ENCODE peak calls at places on chromosomes 1 and 21, in six cellular contexts. One of them, this sample, is unnamed.

GRCh38 chr1:180184041-180184440 is 29.4 kb downstream of the QSOX1 start:
- DNase-seq in tibial artery: no peak
- DNase-seq in CD8-positive, alpha-beta memory T cell: no peak
- DNase-seq in bronchial epithelial cell: no peak
- DNase-seq in psoas muscle: no peak
- DNase-seq in prostate gland: no peak
- DNase-seq in this sample: no peak

GRCh38 chr1:12157366-12158231 is 9.2 kb upstream of the TNFRSF1B start:
- DNase-seq in tibial artery: no peak
- DNase-seq in prostate gland: no peak
- DNase-seq in CD8-positive, alpha-beta memory T cell: peak; percentile 27
- DNase-seq in bronchial epithelial cell: peak; percentile 28
- DNase-seq in psoas muscle: no peak
- DNase-seq in this sample: no peak

GRCh38 chr1:30427545-30427944 is 295.8 kb downstream of the MATN1 start:
- DNase-seq in CD8-positive, alpha-beta memory T cell: no peak
- DNase-seq in tibial artery: no peak
- DNase-seq in bronchial epithelial cell: no peak
- DNase-seq in prostate gland: peak; percentile 0
- DNase-seq in psoas muscle: no peak
- DNase-seq in this sample: no peak

GRCh38 chr1:209160230-209160629 is 423.3 kb upstream of the CAMK1G start:
- DNase-seq in psoas muscle: no peak
- DNase-seq in prostate gland: no peak
- DNase-seq in bronchial epithelial cell: no peak
- DNase-seq in tibial artery: no peak
- DNase-seq in CD8-positive, alpha-beta memory T cell: no peak
- DNase-seq in this sample: no peak

GRCh38 chr1:32331549-32331948 is 4.5 kb downstream of the MARCKSL1 start:
- DNase-seq in tibial artery: no peak
- DNase-seq in prostate gland: no peak
- DNase-seq in bronchial epithelial cell: no peak
- DNase-seq in psoas muscle: no peak
- DNase-seq in CD8-positive, alpha-beta memory T cell: no peak
- DNase-seq in this sample: no peak

GRCh38 chr1:7868085-7868780 is 15.4 kb upstream of the UTS2 start:
- DNase-seq in CD8-positive, alpha-beta memory T cell: no peak
- DNase-seq in prostate gland: no peak
- DNase-seq in tibial artery: no peak
- DNase-seq in psoas muscle: no peak
- DNase-seq in bronchial epithelial cell: no peak
- DNase-seq in this sample: no peak

GRCh38 chr1:39676951-39677350 is 5.0 kb upstream of the NT5C1A start:
- DNase-seq in prostate gland: no peak
- DNase-seq in bronchial epithelial cell: no peak
- DNase-seq in psoas muscle: no peak
- DNase-seq in CD8-positive, alpha-beta memory T cell: no peak
- DNase-seq in tibial artery: no peak
- DNase-seq in this sample: no peak

GRCh38 chr1:4825841-4826450 is 171.5 kb downstream of the AJAP1 start:
- DNase-seq in tibial artery: no peak
- DNase-seq in prostate gland: no peak
- DNase-seq in psoas muscle: no peak
- DNase-seq in CD8-positive, alpha-beta memory T cell: no peak
- DNase-seq in bronchial epithelial cell: peak; percentile 22
- DNase-seq in this sample: no peak

GRCh38 chr1:169126335-169126734 is 19.8 kb downstream of the ATP1B1 start:
- DNase-seq in tibial artery: no peak
- DNase-seq in CD8-positive, alpha-beta memory T cell: no peak
- DNase-seq in bronchial epithelial cell: no peak
- DNase-seq in psoas muscle: no peak
- DNase-seq in prostate gland: no peak
- DNase-seq in this sample: no peak

GRCh38 chr1:169127305-169127704 is 20.8 kb downstream of the ATP1B1 start:
- DNase-seq in tibial artery: no peak
- DNase-seq in prostate gland: no peak
- DNase-seq in psoas muscle: no peak
- DNase-seq in CD8-positive, alpha-beta memory T cell: no peak
- DNase-seq in bronchial epithelial cell: no peak
- DNase-seq in this sample: no peak

GRCh38 chr1:169128565-169128964 is 22.1 kb downstream of the ATP1B1 start:
- DNase-seq in bronchial epithelial cell: no peak
- DNase-seq in psoas muscle: no peak
- DNase-seq in prostate gland: no peak
- DNase-seq in CD8-positive, alpha-beta memory T cell: no peak
- DNase-seq in tibial artery: no peak
- DNase-seq in this sample: no peak

GRCh38 chr1:169130683-169131082 is 24.2 kb downstream of the ATP1B1 start:
- DNase-seq in psoas muscle: no peak
- DNase-seq in CD8-positive, alpha-beta memory T cell: no peak
- DNase-seq in tibial artery: no peak
- DNase-seq in bronchial epithelial cell: no peak
- DNase-seq in prostate gland: no peak
- DNase-seq in this sample: no peak

DNA sequence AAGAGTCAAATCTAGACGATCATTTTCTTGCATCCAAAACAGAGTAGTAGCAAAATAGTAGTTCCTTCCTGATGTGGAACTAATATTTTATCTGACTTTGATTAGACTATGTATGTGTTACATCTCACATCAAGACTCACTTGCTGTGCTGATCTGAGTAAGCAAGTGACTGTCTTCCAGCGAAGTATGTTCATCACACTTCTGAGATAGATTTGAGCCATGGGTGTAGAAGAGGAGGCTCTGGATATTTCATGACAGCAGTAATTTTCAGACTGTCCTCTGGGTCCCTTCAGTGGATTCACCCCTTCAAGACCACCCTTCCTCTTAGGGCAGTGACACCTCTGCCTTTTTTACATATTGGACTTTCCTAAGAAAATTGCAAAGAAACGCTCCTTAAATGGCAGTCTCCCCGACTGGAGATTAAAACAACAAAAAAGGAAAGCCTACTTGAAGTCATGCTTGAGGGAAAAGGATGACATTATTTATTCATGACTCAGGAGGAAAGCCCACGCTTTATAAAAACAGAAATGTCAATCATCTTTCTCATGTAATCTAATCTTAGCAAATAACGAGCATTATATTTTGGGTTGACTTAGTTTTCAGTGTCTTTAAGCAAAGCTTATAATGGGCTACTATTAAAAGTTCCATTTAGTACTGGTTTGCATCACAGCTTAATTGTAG is 22.8 kb downstream of the ATP1B1 start:
- DNase-seq in bronchial epithelial cell: peak; percentile 69
- DNase-seq in tibial artery: no peak
- DNase-seq in psoas muscle: no peak
- DNase-seq in prostate gland: no peak
- DNase-seq in CD8-positive, alpha-beta memory T cell: no peak
- DNase-seq in this sample: no peak
- H3K36me3 ChIP-seq in bronchial epithelial cell: peaks cover 6% of the 10 kb centered on the region
- H3K36me3 ChIP-seq in tibial artery: peaks cover 3% of the 10 kb centered on the region
- H3K36me3 ChIP-seq in psoas muscle: peaks cover 90% of the 10 kb centered on the region
- H3K36me3 ChIP-seq in prostate gland: no peaks in the 10 kb centered on the region
- H3K36me3 ChIP-seq in CD8-positive, alpha-beta memory T cell: no peaks in the 10 kb centered on the region
- H3K36me3 ChIP-seq in this sample: peaks cover 29% of the 10 kb centered on the region

GRCh38 chr1:151312439-151313225 is 14.6 kb downstream of the PI4KB start:
- DNase-seq in CD8-positive, alpha-beta memory T cell: no peak
- DNase-seq in tibial artery: no peak
- DNase-seq in prostate gland: no peak
- DNase-seq in psoas muscle: no peak
- DNase-seq in bronchial epithelial cell: peak; percentile 43
- DNase-seq in this sample: no peak
- H3K36me3 ChIP-seq in CD8-positive, alpha-beta memory T cell: peaks cover 69% of the 10 kb centered on the region
- H3K36me3 ChIP-seq in tibial artery: peaks cover 52% of the 10 kb centered on the region
- H3K36me3 ChIP-seq in prostate gland: peaks cover 2% of the 10 kb centered on the region
- H3K36me3 ChIP-seq in psoas muscle: peaks cover 62% of the 10 kb centered on the region
- H3K36me3 ChIP-seq in bronchial epithelial cell: peaks cover 25% of the 10 kb centered on the region
- H3K36me3 ChIP-seq in this sample: peaks cover 92% of the 10 kb centered on the region

GRCh38 chr21:40337981-40338380 is 470.7 kb downstream of the PCP4 start:
- DNase-seq in prostate gland: no peak
- DNase-seq in bronchial epithelial cell: no peak
- DNase-seq in CD8-positive, alpha-beta memory T cell: no peak
- DNase-seq in psoas muscle: no peak
- DNase-seq in tibial artery: no peak
- DNase-seq in this sample: no peak

GRCh38 chr21:40339050-40339449 is 471.8 kb downstream of the PCP4 start:
- DNase-seq in bronchial epithelial cell: no peak
- DNase-seq in CD8-positive, alpha-beta memory T cell: no peak
- DNase-seq in prostate gland: no peak
- DNase-seq in tibial artery: no peak
- DNase-seq in psoas muscle: no peak
- DNase-seq in this sample: no peak

GRCh38 chr21:40335689-40336088 is 468.5 kb downstream of the PCP4 start:
- DNase-seq in bronchial epithelial cell: no peak
- DNase-seq in psoas muscle: no peak
- DNase-seq in tibial artery: no peak
- DNase-seq in CD8-positive, alpha-beta memory T cell: no peak
- DNase-seq in prostate gland: no peak
- DNase-seq in this sample: no peak

GRCh38 chr21:40345700-40346099 is 478.5 kb downstream of the PCP4 start:
- DNase-seq in CD8-positive, alpha-beta memory T cell: no peak
- DNase-seq in psoas muscle: no peak
- DNase-seq in tibial artery: no peak
- DNase-seq in prostate gland: no peak
- DNase-seq in bronchial epithelial cell: no peak
- DNase-seq in this sample: no peak

DNA sequence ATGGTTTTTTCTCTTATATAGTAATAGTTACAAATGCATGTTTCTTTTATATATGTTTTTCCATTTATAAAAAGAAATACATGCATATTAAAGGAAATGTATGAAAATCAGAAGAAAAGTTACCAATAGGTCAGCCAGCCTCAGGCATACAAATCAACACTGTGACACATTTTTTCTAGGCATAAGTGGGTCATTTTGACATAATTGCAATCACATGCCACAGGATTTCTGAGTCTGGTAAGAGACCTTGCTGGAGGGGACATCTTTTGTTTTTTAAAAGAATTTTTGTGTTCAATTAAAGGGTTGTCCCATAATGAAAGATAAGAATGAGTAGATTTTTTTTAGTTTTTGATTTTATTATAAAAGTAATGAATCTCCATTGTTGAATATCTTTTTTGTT is 473.1 kb downstream of the PCP4 start:
- DNase-seq in tibial artery: no peak
- DNase-seq in bronchial epithelial cell: no peak
- DNase-seq in psoas muscle: no peak
- DNase-seq in prostate gland: no peak
- DNase-seq in CD8-positive, alpha-beta memory T cell: no peak
- DNase-seq in this sample: no peak
- H3K36me3 ChIP-seq in tibial artery: no peaks in the 10 kb centered on the region
- H3K36me3 ChIP-seq in bronchial epithelial cell: no peaks in the 10 kb centered on the region
- H3K36me3 ChIP-seq in psoas muscle: no peaks in the 10 kb centered on the region
- H3K36me3 ChIP-seq in prostate gland: no peaks in the 10 kb centered on the region
- H3K36me3 ChIP-seq in CD8-positive, alpha-beta memory T cell: no peaks in the 10 kb centered on the region
- H3K36me3 ChIP-seq in this sample: no peaks in the 10 kb centered on the region

DNA sequence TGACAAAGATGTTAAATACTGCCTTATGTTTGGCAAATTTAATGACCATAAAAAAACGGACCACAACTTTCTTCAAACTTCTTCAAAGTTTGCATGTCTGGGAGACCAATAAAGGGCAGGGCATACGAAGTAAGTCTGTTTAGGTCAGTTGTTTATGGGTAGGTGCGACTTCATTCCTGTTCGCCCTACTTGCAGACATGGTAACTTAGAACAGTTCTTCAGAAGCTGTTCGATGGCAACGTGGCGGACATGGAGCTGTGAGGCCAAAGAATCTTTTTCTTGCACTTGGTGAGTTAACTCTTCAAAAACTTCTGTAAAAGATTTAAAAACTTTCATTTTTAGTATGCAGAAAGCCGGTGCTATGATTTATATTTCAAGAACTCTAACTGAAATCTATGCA is 25.9 kb downstream of the C21orf91 start:
- DNase-seq in bronchial epithelial cell: no peak
- DNase-seq in psoas muscle: no peak
- DNase-seq in CD8-positive, alpha-beta memory T cell: no peak
- DNase-seq in tibial artery: no peak
- DNase-seq in prostate gland: no peak
- DNase-seq in this sample: no peak
- H3K36me3 ChIP-seq in bronchial epithelial cell: peaks cover 2% of the 10 kb centered on the region
- H3K36me3 ChIP-seq in psoas muscle: peaks cover 26% of the 10 kb centered on the region
- H3K36me3 ChIP-seq in CD8-positive, alpha-beta memory T cell: no peaks in the 10 kb centered on the region
- H3K36me3 ChIP-seq in tibial artery: peaks cover 18% of the 10 kb centered on the region
- H3K36me3 ChIP-seq in prostate gland: no peaks in the 10 kb centered on the region
- H3K36me3 ChIP-seq in this sample: peaks cover 49% of the 10 kb centered on the region

DNA sequence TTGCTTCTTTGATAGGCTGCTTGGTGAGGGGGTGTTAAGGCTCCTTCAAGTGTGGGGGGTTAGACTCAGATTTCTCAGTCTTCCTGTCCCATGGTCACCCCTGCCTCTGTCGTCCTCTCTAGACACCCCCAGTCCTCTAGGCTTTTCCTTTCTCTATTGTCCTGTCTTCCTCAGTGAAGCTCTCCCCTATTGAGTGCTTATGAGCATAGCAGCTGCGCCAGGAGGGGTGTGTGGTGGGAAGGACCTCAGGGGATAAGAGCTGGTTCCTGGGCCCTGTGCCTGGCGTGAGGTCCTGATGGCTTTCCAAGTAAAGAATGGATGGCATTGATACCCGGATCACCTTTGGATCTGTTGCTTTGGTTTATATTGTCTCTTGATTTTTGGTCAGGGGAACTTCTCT is 69.1 kb downstream of the DIP2A start:
- DNase-seq in bronchial epithelial cell: no peak
- DNase-seq in psoas muscle: no peak
- DNase-seq in CD8-positive, alpha-beta memory T cell: no peak
- DNase-seq in tibial artery: no peak
- DNase-seq in prostate gland: no peak
- DNase-seq in this sample: no peak
- H3K36me3 ChIP-seq in bronchial epithelial cell: peaks cover 5% of the 10 kb centered on the region
- H3K36me3 ChIP-seq in psoas muscle: peaks cover 43% of the 10 kb centered on the region
- H3K36me3 ChIP-seq in CD8-positive, alpha-beta memory T cell: no peaks in the 10 kb centered on the region
- H3K36me3 ChIP-seq in tibial artery: peaks cover 17% of the 10 kb centered on the region
- H3K36me3 ChIP-seq in prostate gland: no peaks in the 10 kb centered on the region
- H3K36me3 ChIP-seq in this sample: peaks cover 53% of the 10 kb centered on the region